ENCODE peak calls at places on chromosome 6, in ten cellular contexts. W is fibroblast of villous mesenchyme; K is choroid plexus epithelial cell; H is WTC11; V is sciatic nerve; R is glutamatergic neuron; L is C1 segment of cervical spinal cord; J is naive thymus-derived CD8-positive, alpha-beta T cell; Z is endothelial cell; D is RPMI7951. Y is an unnamed sample.
A peak's percentile ranks its signal among the peaks of the same experiment; 100 is the strongest.

GRCh38 chr6:156434049-156434794 is 343.0 kb upstream of the ARID1B start:
- DNase-seq in W (no peak), K (no peak), H (no peak), V (no peak), R (no peak), L (no peak), J (no peak), Z (no peak), D (no peak), Y (no peak)

GRCh38 chr6:156437084-156437879 is 339.9 kb upstream of the ARID1B start:
- DNase-seq in W (peak; percentile 20), K (no peak), H (no peak), V (no peak), R (no peak), L (no peak), J (no peak), Z (no peak), D (no peak), Y (no peak)

GRCh38 chr6:5302995-5303622 is 41.8 kb downstream of the FARS2 start:
- DNase-seq in W (no peak), K (peak; percentile 61), H (peak; percentile 71), V (no peak), R (no peak), L (no peak), J (peak; percentile 37), Z (peak; percentile 43), D (no peak), Y (peak; percentile 78)

GRCh38 chr6:40642837-40643236 is 55.7 kb upstream of the LRFN2 start:
- DNase-seq in W (no peak), K (no peak), H (no peak), V (no peak), R (no peak), L (no peak), J (no peak), Z (no peak), D (no peak), Y (no peak)

GRCh38 chr6:21908117-21908848 is 314.7 kb downstream of the SOX4 start:
- DNase-seq in W (no peak), K (no peak), H (no peak), V (no peak), R (no peak), L (no peak), J (no peak), Z (no peak), D (no peak), Y (no peak)

GRCh38 chr6:15008269-15008668 is 237.6 kb upstream of the JARID2 start:
- DNase-seq in W (no peak), K (no peak), H (no peak), V (no peak), R (no peak), L (no peak), J (no peak), Z (no peak), D (no peak), Y (no peak)

GRCh38 chr6:117167520-117168271 is 97.7 kb upstream of the VGLL2 start:
- DNase-seq in W (no peak), K (peak; percentile 22), H (peak; percentile 11), V (no peak), R (no peak), L (no peak), J (no peak), Z (no peak), D (peak; percentile 84), Y (no peak)

GRCh38 chr6:157281570-157281969 is 41.7 kb downstream of the TMEM242 start:
- DNase-seq in W (no peak), K (no peak), H (peak; percentile 60), V (no peak), R (no peak), L (no peak), J (no peak), Z (no peak), D (no peak), Y (no peak)

GRCh38 chr6:32290886-32291450 is 67.1 kb upstream of the NOTCH4 start:
- DNase-seq in W (no peak), K (peak; percentile 12), H (no peak), V (no peak), R (no peak), L (no peak), J (no peak), Z (no peak), D (no peak), Y (no peak)

GRCh38 chr6:28380381-28380780 is 19.2 kb downstream of the ZSCAN12 start:
- DNase-seq in W (no peak), K (no peak), H (no peak), V (no peak), R (no peak), L (no peak), J (no peak), Z (no peak), D (peak; percentile 50), Y (no peak)

GRCh38 chr6:42136508-42137191 is 5.8 kb downstream of the C6orf132 start:
- DNase-seq in W (peak; percentile 58), K (peak; percentile 77), H (peak; percentile 87), V (no peak), R (peak; percentile 67), L (no peak), J (peak; percentile 40), Z (peak; percentile 30), D (peak; percentile 53), Y (peak; percentile 53)

GRCh38 chr6:146408583-146408982 is 135.1 kb upstream of the RAB32 start:
- DNase-seq in W (no peak), K (no peak), H (no peak), V (no peak), R (no peak), L (no peak), J (no peak), Z (no peak), D (no peak), Y (peak; percentile 80)

GRCh38 chr6:112956696-112957525 is 609.8 kb downstream of the RFPL4B start:
- DNase-seq in W (peak; percentile 95), K (peak; percentile 94), H (no peak), V (no peak), R (no peak), L (no peak), J (no peak), Z (no peak), D (peak; percentile 87), Y (no peak)

GRCh38 chr6:903746-904145 is 210.8 kb upstream of the EXOC2 start:
- DNase-seq in W (no peak), K (peak; percentile 67), H (no peak), V (no peak), R (no peak), L (no peak), J (no peak), Z (no peak), D (peak; percentile 49), Y (no peak)

GRCh38 chr6:147157930-147158329 is 46.3 kb upstream of the STXBP5 start:
- DNase-seq in W (no peak), K (no peak), H (no peak), V (no peak), R (no peak), L (no peak), J (no peak), Z (no peak), D (no peak), Y (no peak)

GRCh38 chr6:134379086-134379485 is 61.2 kb upstream of the SGK1 start:
- DNase-seq in W (no peak), K (no peak), H (peak; percentile 54), V (no peak), R (no peak), L (no peak), J (no peak), Z (no peak), D (no peak), Y (no peak)

Y was measured in cerebellum.